ENCODE peak calls at places on chromosomes 5 and 9, in four cellular contexts. A is ascending aorta, X is HCT116, F is uterus. U is an unnamed sample.

GRCh38 chr9:95505676-95506437 is 10.9 kb downstream of the PTCH1 start:
- DNase-seq in A (peak; percentile 68), X (no peak), F (peak; percentile 71), U (no peak)

GRCh38 chr9:99506781-99507305 is 284.8 kb downstream of the SEC61B start:
- DNase-seq in A (no peak), X (no peak), F (no peak), U (no peak)

GRCh38 chr9:35741740-35742139 is 7.3 kb downstream of the GBA2 start:
- DNase-seq in A (peak; percentile 39), X (no peak), F (no peak), U (no peak)

GRCh38 chr9:130579738-130580463 is 524 bp downstream of the FUBP3 start:
- DNase-seq in A (no peak), X (no peak), F (no peak), U (no peak)

GRCh38 chr9:71506821-71507220 is 261.5 kb downstream of the CEMIP2 start:
- DNase-seq in A (no peak), X (no peak), F (no peak), U (no peak)

GRCh38 chr5:146369691-146370090 is 31.1 kb downstream of the POU4F3 start:
- DNase-seq in A (no peak), X (no peak), F (no peak), U (no peak)

GRCh38 chr5:98771389-98772109 is 1.9 kb upstream of the RGMB start:
- DNase-seq in A (peak; percentile 85), X (peak; percentile 84), F (peak; percentile 36), U (no peak)

GRCh38 chr9:9615086-9615485 is 997.7 kb downstream of the PTPRD start:
- DNase-seq in A (no peak), X (no peak), F (no peak), U (no peak)

GRCh38 chr5:177154003-177154643 is 20.6 kb downstream of the NSD1 start:
- DNase-seq in A (no peak), X (no peak), F (no peak), U (no peak)

GRCh38 chr5:6401410-6401809 is 23.1 kb upstream of the MED10 start:
- DNase-seq in A (no peak), X (no peak), F (no peak), U (no peak)

GRCh38 chr5:176410486-176411180 is 5.7 kb downstream of the CLTB start:
- DNase-seq in A (no peak), X (no peak), F (no peak), U (no peak)

GRCh38 chr9:98905015-98905414 is 38.7 kb upstream of the COL15A1 start:
- DNase-seq in A (no peak), X (no peak), F (no peak), U (no peak)

GRCh38 chr9:127838375-127839078 is 15.9 kb downstream of the ENG start:
- DNase-seq in A (peak; percentile 98), X (no peak), F (peak; percentile 73), U (peak; percentile 76)

GRCh38 chr5:59496524-59497134 is 396.9 kb downstream of the PDE4D start:
- DNase-seq in A (no peak), X (no peak), F (no peak), U (no peak)

GRCh38 chr5:98624145-98624880 is 149.2 kb upstream of the RGMB start:
- DNase-seq in A (no peak), X (no peak), F (no peak), U (no peak)

GRCh38 chr5:169416583-169417196 is 115.8 kb upstream of the SLIT3 start:
- DNase-seq in A (peak; percentile 78), X (no peak), F (peak; percentile 58), U (peak; percentile 52)

GRCh38 chr5:65796917-65797316 is 74.9 kb downstream of the NLN start:
- DNase-seq in A (no peak), X (no peak), F (no peak), U (no peak)

GRCh38 chr9:134340475-134341186 is 14.4 kb downstream of the RXRA start:
- DNase-seq in A (no peak), X (no peak), F (no peak), U (no peak)

GRCh38 chr5:68216737-68217231 is 1.2 kb downstream of the PIK3R1 start:
- DNase-seq in A (no peak), X (no peak), F (no peak), U (no peak)

GRCh38 chr9:29691758-29692407 is 2118.6 kb upstream of the C9orf72 start:
- DNase-seq in A (no peak), X (peak; percentile 23), F (no peak), U (no peak)
- TF ChIP-seq CTCF in A (no peak), X (peak; percentile 48), F (no peak), U (no peak)

GRCh38 chr5:143506881-143507552 is 103.5 kb upstream of the NR3C1 start:
- DNase-seq in A (no peak), X (no peak), F (no peak), U (no peak)
- TF ChIP-seq CTCF in A (no peak), X (no peak), F (no peak), U (no peak)

GRCh38 chr9:25260056-25260455 is 418.2 kb downstream of the TUSC1 start:
- DNase-seq in A (no peak), X (no peak), F (no peak), U (no peak)

DNA sequence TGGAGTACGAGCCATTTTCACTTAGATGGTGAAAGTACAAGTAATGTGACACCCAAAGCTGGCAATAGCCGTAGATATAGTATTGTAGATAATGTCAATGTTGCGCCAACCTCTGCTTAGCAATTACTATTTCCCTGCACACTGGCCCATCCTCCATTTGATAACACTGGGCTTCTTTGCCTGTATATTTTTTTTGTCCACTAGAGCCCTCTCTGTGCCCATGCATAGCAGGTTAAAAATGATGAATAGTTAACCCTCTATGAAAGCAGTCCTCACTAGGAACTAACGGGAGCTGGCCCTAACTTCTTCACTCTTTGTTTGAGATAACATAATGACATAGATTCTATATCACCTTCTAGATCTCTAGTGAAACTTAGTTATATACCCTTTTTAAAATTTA is 416.8 kb downstream of the TUSC1 start:
- DNase-seq in A (no peak), X (no peak), F (no peak), U (no peak)
- TF ChIP-seq CTCF in A (no peak), X (no peak), F (no peak), U (no peak)

DNA sequence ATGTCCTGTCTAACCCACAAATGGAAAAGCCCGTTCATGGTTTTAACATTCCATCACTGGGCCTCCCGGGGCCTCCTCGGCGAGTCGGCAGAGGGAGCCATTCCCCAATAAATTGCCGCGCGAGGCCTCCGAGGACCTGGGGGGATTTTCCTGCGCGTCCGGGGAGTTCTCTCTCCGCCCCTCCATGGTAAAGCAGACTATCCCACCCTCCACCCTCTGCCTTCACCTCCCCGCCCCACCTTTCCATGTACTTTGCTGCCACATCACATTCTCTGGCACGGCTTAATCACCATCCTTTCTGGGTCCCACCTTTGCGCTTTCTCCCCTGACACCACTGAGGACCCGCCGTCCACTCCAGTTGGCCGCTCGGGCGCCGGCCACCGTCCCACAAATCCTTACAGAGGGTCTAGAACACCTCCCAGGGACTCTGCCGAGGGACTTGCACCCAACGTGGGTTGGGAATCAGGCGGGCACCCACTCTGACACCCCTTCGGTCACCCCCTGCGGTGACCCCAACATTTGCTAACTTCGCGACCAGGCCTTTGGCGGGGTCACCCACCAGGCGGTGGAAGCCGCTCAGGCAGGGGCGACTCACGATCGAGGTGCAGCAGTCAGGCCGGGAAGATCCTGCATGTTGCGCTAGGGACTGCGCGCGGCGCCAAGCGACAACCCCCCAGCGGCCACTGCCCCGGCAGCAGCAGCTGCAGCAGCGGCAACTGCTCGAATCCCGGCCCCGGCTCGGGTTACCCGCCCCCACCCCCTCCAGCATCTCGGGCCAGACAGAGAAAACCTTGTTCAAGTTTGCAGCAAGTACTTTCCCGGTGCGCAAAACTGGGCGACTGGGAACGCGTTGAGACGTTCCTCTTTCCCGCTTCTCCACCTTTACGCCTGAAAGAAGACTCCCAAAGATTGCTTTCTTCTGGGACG is at the start of gene MEGF10:
- DNase-seq in A (no peak), X (no peak), F (peak; percentile 32), U (no peak)
- TF ChIP-seq CTCF in A (peak; percentile 20), X (no peak), F (peak; percentile 47), U (no peak)

DNA sequence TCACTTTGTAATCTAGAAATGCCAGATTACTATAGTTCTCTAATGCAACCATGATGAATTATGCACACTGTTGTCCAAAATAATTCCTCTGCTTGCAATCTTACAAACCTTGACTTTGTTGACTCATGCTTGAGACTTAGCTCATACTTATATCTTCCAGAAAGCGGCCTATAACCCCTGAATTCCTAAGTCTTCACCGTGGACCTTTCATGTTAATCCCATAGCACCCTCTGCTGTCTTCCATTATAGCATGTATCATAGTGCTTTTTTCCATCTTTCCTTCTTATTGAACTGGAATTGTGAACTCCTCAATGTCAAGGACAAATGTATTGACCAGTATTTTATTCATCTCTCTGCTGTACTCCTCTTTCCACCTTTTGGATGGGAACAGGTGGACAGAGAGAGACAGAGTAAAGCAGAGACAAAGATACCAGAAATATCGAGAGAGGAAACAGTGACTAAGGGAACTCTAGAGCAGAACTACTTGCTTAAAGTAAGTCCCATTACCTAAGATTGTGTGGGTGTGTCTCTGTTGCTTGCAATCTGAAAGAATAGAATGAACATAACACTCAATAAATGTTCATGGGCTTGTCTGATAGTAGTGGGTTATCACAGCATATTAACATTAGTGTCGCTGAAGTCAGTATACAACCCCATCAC is 110.0 kb downstream of the LURAP1L start:
- DNase-seq in A (no peak), X (peak; percentile 55), F (no peak), U (no peak)
- TF ChIP-seq CTCF in A (peak; percentile 71), X (peak; percentile 60), F (peak; percentile 63), U (no peak)

GRCh38 chr9:108194154-108194553 is 661.6 kb downstream of the ACTL7B start:
- DNase-seq in A (no peak), X (no peak), F (no peak), U (no peak)
- TF ChIP-seq CTCF in A (no peak), X (no peak), F (no peak), U (no peak)

DNA sequence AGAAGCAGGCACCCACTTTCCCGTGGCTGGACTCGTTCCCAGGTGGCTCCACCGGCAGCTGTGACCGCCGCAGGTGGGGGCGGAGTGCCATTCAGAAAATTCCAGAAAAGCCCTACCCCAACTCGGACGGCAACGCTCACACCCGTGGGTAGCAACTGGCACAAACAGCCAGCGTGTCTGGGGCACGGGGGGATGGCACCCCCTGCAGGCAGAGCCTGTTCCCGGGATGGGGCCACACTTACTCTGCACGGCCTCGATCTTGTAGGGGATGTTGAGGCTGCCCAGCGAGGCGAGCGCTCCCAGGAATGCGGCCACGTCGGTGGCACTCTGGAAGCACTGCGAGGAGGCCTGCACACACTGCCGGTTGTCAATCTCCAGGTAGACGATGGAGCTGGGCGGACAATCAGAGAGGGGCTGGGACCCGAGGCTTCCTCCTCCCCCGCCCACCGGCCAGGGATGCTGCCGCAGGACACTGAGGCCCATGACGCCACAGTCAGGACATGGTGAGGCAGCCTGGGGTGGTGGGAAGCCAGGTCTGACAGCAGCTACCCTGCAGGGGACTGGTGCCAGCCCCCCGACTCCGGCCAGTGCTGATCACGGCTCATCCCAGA is 20.2 kb upstream of the SEC16A start:
- DNase-seq in A (no peak), X (no peak), F (no peak), U (no peak)
- TF ChIP-seq CTCF in A (no peak), X (peak; percentile 18), F (no peak), U (no peak)

GRCh38 chr5:109959652-109960051 is 269.9 kb downstream of the MAN2A1 start:
- DNase-seq in A (no peak), X (no peak), F (no peak), U (no peak)
- TF ChIP-seq CTCF in A (no peak), X (peak; percentile 48), F (no peak), U (no peak)

GRCh38 chr5:1349246-1349645 is 4.3 kb upstream of the CLPTM1L start:
- DNase-seq in A (no peak), X (no peak), F (no peak), U (no peak)
- TF ChIP-seq CTCF in A (no peak), X (no peak), F (no peak), U (no peak)

U was measured in omental fat pad.